ENCODE peak calls at places on chromosome 4, in nine cellular contexts. One of them, this sample, is unnamed.
A peak's percentile ranks its signal among the peaks of the same experiment; 100 is the strongest.

GRCh38 chr4:16636911-16637630 is 261.4 kb downstream of the LDB2 start:
- DNase-seq in CD4-positive, alpha-beta memory T cell: no peak
- DNase-seq in HAP-1: no peak
- DNase-seq in suprapubic skin: no peak
- DNase-seq in HCT116: no peak
- DNase-seq in neuronal stem cell: no peak
- DNase-seq in stomach: no peak
- DNase-seq in CD8-positive, alpha-beta T cell: no peak
- DNase-seq in Peyer's patch: no peak
- DNase-seq in this sample: no peak

GRCh38 chr4:2939383-2940243 is 23.6 kb downstream of the NOP14 start:
- DNase-seq in Peyer's patch: peak; percentile 40
- DNase-seq in neuronal stem cell: no peak
- DNase-seq in suprapubic skin: peak; percentile 61
- DNase-seq in CD4-positive, alpha-beta memory T cell: no peak
- DNase-seq in HCT116: no peak
- DNase-seq in stomach: peak; percentile 19
- DNase-seq in HAP-1: peak; percentile 9
- DNase-seq in CD8-positive, alpha-beta T cell: no peak
- DNase-seq in this sample: peak; percentile 1

GRCh38 chr4:46645092-46645491 is 255.2 kb upstream of the GABRA2 start:
- DNase-seq in CD4-positive, alpha-beta memory T cell: no peak
- DNase-seq in stomach: no peak
- DNase-seq in CD8-positive, alpha-beta T cell: no peak
- DNase-seq in neuronal stem cell: no peak
- DNase-seq in suprapubic skin: no peak
- DNase-seq in HCT116: no peak
- DNase-seq in HAP-1: no peak
- DNase-seq in Peyer's patch: no peak
- DNase-seq in this sample: no peak

GRCh38 chr4:148778980-148779675 is 336.9 kb upstream of the NR3C2 start:
- DNase-seq in suprapubic skin: no peak
- DNase-seq in HCT116: no peak
- DNase-seq in Peyer's patch: no peak
- DNase-seq in HAP-1: no peak
- DNase-seq in CD8-positive, alpha-beta T cell: no peak
- DNase-seq in stomach: no peak
- DNase-seq in neuronal stem cell: no peak
- DNase-seq in CD4-positive, alpha-beta memory T cell: no peak
- DNase-seq in this sample: no peak

GRCh38 chr4:107546637-107547036 is 173.4 kb downstream of the PAPSS1 start:
- DNase-seq in neuronal stem cell: no peak
- DNase-seq in HAP-1: no peak
- DNase-seq in CD8-positive, alpha-beta T cell: no peak
- DNase-seq in Peyer's patch: no peak
- DNase-seq in suprapubic skin: no peak
- DNase-seq in HCT116: no peak
- DNase-seq in CD4-positive, alpha-beta memory T cell: no peak
- DNase-seq in stomach: no peak
- DNase-seq in this sample: no peak

GRCh38 chr4:158229768-158230167 is 19.5 kb downstream of the TMEM144 start:
- DNase-seq in HCT116: no peak
- DNase-seq in suprapubic skin: no peak
- DNase-seq in neuronal stem cell: no peak
- DNase-seq in Peyer's patch: no peak
- DNase-seq in HAP-1: no peak
- DNase-seq in CD4-positive, alpha-beta memory T cell: no peak
- DNase-seq in stomach: no peak
- DNase-seq in CD8-positive, alpha-beta T cell: no peak
- DNase-seq in this sample: no peak

GRCh38 chr4:53863163-53863562 is 201.2 kb downstream of the CHIC2 start:
- DNase-seq in HAP-1: no peak
- DNase-seq in HCT116: no peak
- DNase-seq in neuronal stem cell: no peak
- DNase-seq in CD4-positive, alpha-beta memory T cell: no peak
- DNase-seq in suprapubic skin: no peak
- DNase-seq in CD8-positive, alpha-beta T cell: no peak
- DNase-seq in stomach: no peak
- DNase-seq in Peyer's patch: no peak
- DNase-seq in this sample: no peak

GRCh38 chr4:26235500-26235899 is 85.3 kb upstream of the RBPJ start:
- DNase-seq in HAP-1: no peak
- DNase-seq in neuronal stem cell: no peak
- DNase-seq in HCT116: no peak
- DNase-seq in CD8-positive, alpha-beta T cell: no peak
- DNase-seq in CD4-positive, alpha-beta memory T cell: no peak
- DNase-seq in stomach: peak; percentile 33
- DNase-seq in Peyer's patch: no peak
- DNase-seq in suprapubic skin: peak; percentile 86
- DNase-seq in this sample: no peak

GRCh38 chr4:52840531-52841350 is 21.4 kb upstream of the RASL11B start:
- DNase-seq in CD8-positive, alpha-beta T cell: no peak
- DNase-seq in CD4-positive, alpha-beta memory T cell: no peak
- DNase-seq in Peyer's patch: no peak
- DNase-seq in stomach: no peak
- DNase-seq in HAP-1: no peak
- DNase-seq in neuronal stem cell: no peak
- DNase-seq in suprapubic skin: no peak
- DNase-seq in HCT116: no peak
- DNase-seq in this sample: no peak

GRCh38 chr4:113996599-113997177 is 17.2 kb upstream of the ARSJ start:
- DNase-seq in neuronal stem cell: no peak
- DNase-seq in suprapubic skin: no peak
- DNase-seq in stomach: no peak
- DNase-seq in CD4-positive, alpha-beta memory T cell: no peak
- DNase-seq in HAP-1: no peak
- DNase-seq in Peyer's patch: no peak
- DNase-seq in CD8-positive, alpha-beta T cell: no peak
- DNase-seq in HCT116: no peak
- DNase-seq in this sample: no peak

GRCh38 chr4:139798456-139798855 is 132.8 kb downstream of the MGST2 start:
- DNase-seq in stomach: no peak
- DNase-seq in suprapubic skin: no peak
- DNase-seq in CD4-positive, alpha-beta memory T cell: no peak
- DNase-seq in HAP-1: no peak
- DNase-seq in neuronal stem cell: no peak
- DNase-seq in CD8-positive, alpha-beta T cell: no peak
- DNase-seq in Peyer's patch: no peak
- DNase-seq in HCT116: no peak
- DNase-seq in this sample: no peak

GRCh38 chr4:150127757-150128156 is 49.5 kb downstream of the DCLK2 start:
- DNase-seq in neuronal stem cell: no peak
- DNase-seq in CD8-positive, alpha-beta T cell: no peak
- DNase-seq in CD4-positive, alpha-beta memory T cell: no peak
- DNase-seq in stomach: no peak
- DNase-seq in Peyer's patch: no peak
- DNase-seq in HCT116: no peak
- DNase-seq in suprapubic skin: no peak
- DNase-seq in HAP-1: no peak
- DNase-seq in this sample: no peak

GRCh38 chr4:92872604-92873003 is 568.8 kb downstream of the GRID2 start:
- DNase-seq in HAP-1: peak; percentile 13
- DNase-seq in HCT116: no peak
- DNase-seq in stomach: no peak
- DNase-seq in CD8-positive, alpha-beta T cell: no peak
- DNase-seq in neuronal stem cell: no peak
- DNase-seq in Peyer's patch: no peak
- DNase-seq in suprapubic skin: no peak
- DNase-seq in CD4-positive, alpha-beta memory T cell: no peak
- DNase-seq in this sample: no peak

GRCh38 chr4:79253930-79254329 is 71.9 kb downstream of the NAA11 start:
- DNase-seq in neuronal stem cell: no peak
- DNase-seq in HCT116: no peak
- DNase-seq in CD4-positive, alpha-beta memory T cell: no peak
- DNase-seq in HAP-1: no peak
- DNase-seq in CD8-positive, alpha-beta T cell: no peak
- DNase-seq in suprapubic skin: no peak
- DNase-seq in Peyer's patch: no peak
- DNase-seq in stomach: no peak
- DNase-seq in this sample: no peak

GRCh38 chr4:90025248-90025647 is 101.9 kb upstream of the CCSER1 start:
- DNase-seq in CD8-positive, alpha-beta T cell: no peak
- DNase-seq in neuronal stem cell: no peak
- DNase-seq in CD4-positive, alpha-beta memory T cell: no peak
- DNase-seq in stomach: no peak
- DNase-seq in Peyer's patch: no peak
- DNase-seq in suprapubic skin: no peak
- DNase-seq in HAP-1: no peak
- DNase-seq in HCT116: peak; percentile 13
- DNase-seq in this sample: no peak

DNA sequence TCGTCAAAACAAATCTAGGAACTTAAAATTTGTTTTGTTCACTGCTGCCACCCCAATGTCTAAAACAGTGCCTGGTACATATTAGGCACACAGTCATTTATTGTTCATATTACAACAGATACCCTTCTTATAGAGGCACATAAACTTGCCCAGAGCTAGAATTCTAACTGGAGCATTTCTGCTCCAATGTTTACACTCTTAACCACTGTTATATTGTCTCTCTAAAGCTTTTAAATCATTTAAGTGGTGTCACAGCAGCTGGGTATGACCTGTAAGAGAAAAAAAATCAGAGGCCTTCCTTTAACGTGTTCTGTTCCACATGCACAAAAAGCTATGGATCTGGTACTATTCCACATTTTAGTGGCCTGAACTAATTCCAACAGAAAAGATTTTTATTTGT is 3.0 kb downstream of the UBE2D3 start:
- DNase-seq in HCT116: no peak
- DNase-seq in CD8-positive, alpha-beta T cell: no peak
- DNase-seq in neuronal stem cell: no peak
- DNase-seq in CD4-positive, alpha-beta memory T cell: no peak
- DNase-seq in suprapubic skin: no peak
- DNase-seq in HAP-1: no peak
- DNase-seq in Peyer's patch: no peak
- DNase-seq in stomach: no peak
- DNase-seq in this sample: no peak
- H3K4me1 ChIP-seq in HCT116: peaks cover 43% of the 10 kb centered on the region
- H3K4me1 ChIP-seq in CD8-positive, alpha-beta T cell: peaks cover 63% of the 10 kb centered on the region
- H3K4me1 ChIP-seq in neuronal stem cell: peaks cover 7% of the 10 kb centered on the region
- H3K4me1 ChIP-seq in CD4-positive, alpha-beta memory T cell: peaks cover 69% of the 10 kb centered on the region
- H3K4me1 ChIP-seq in suprapubic skin: peaks cover 61% of the 10 kb centered on the region
- H3K4me1 ChIP-seq in HAP-1: peaks cover 48% of the 10 kb centered on the region
- H3K4me1 ChIP-seq in Peyer's patch: peaks cover 24% of the 10 kb centered on the region
- H3K4me1 ChIP-seq in stomach: peaks cover 63% of the 10 kb centered on the region
- H3K4me1 ChIP-seq in this sample: peaks cover 60% of the 10 kb centered on the region

GRCh38 chr4:94156816-94157215 is 50.8 kb upstream of the SMARCAD1 start:
- DNase-seq in HCT116: no peak
- DNase-seq in neuronal stem cell: no peak
- DNase-seq in CD8-positive, alpha-beta T cell: no peak
- DNase-seq in Peyer's patch: no peak
- DNase-seq in stomach: no peak
- DNase-seq in CD4-positive, alpha-beta memory T cell: no peak
- DNase-seq in HAP-1: no peak
- DNase-seq in suprapubic skin: no peak
- DNase-seq in this sample: no peak

GRCh38 chr4:94152466-94152865 is 55.2 kb upstream of the SMARCAD1 start:
- DNase-seq in suprapubic skin: no peak
- DNase-seq in stomach: no peak
- DNase-seq in CD8-positive, alpha-beta T cell: no peak
- DNase-seq in Peyer's patch: no peak
- DNase-seq in HCT116: no peak
- DNase-seq in CD4-positive, alpha-beta memory T cell: no peak
- DNase-seq in HAP-1: no peak
- DNase-seq in neuronal stem cell: no peak
- DNase-seq in this sample: no peak
- H3K9me3 ChIP-seq in suprapubic skin: no peaks in the 10 kb centered on the region
- H3K9me3 ChIP-seq in stomach: no peaks in the 10 kb centered on the region
- H3K9me3 ChIP-seq in CD8-positive, alpha-beta T cell: no peaks in the 10 kb centered on the region
- H3K9me3 ChIP-seq in Peyer's patch: no peaks in the 10 kb centered on the region
- H3K9me3 ChIP-seq in HCT116: no peaks in the 10 kb centered on the region
- H3K9me3 ChIP-seq in CD4-positive, alpha-beta memory T cell: no peaks in the 10 kb centered on the region
- H3K9me3 ChIP-seq in HAP-1: no peaks in the 10 kb centered on the region
- H3K9me3 ChIP-seq in neuronal stem cell: no peaks in the 10 kb centered on the region
- H3K9me3 ChIP-seq in this sample: no peaks in the 10 kb centered on the region

GRCh38 chr4:184443318-184443717 is 31.0 kb downstream of the IRF2 start:
- DNase-seq in CD4-positive, alpha-beta memory T cell: no peak
- DNase-seq in stomach: no peak
- DNase-seq in HAP-1: no peak
- DNase-seq in CD8-positive, alpha-beta T cell: no peak
- DNase-seq in neuronal stem cell: no peak
- DNase-seq in HCT116: no peak
- DNase-seq in Peyer's patch: no peak
- DNase-seq in suprapubic skin: no peak
- DNase-seq in this sample: no peak

GRCh38 chr4:184447664-184448063 is 26.7 kb downstream of the IRF2 start:
- DNase-seq in HAP-1: no peak
- DNase-seq in suprapubic skin: no peak
- DNase-seq in CD4-positive, alpha-beta memory T cell: no peak
- DNase-seq in HCT116: no peak
- DNase-seq in neuronal stem cell: no peak
- DNase-seq in stomach: no peak
- DNase-seq in Peyer's patch: no peak
- DNase-seq in CD8-positive, alpha-beta T cell: no peak
- DNase-seq in this sample: no peak

GRCh38 chr4:184444215-184444952 is 30.0 kb downstream of the IRF2 start:
- DNase-seq in Peyer's patch: no peak
- DNase-seq in HCT116: no peak
- DNase-seq in stomach: no peak
- DNase-seq in neuronal stem cell: no peak
- DNase-seq in suprapubic skin: no peak
- DNase-seq in HAP-1: no peak
- DNase-seq in CD8-positive, alpha-beta T cell: no peak
- DNase-seq in CD4-positive, alpha-beta memory T cell: no peak
- DNase-seq in this sample: no peak

GRCh38 chr4:184446132-184446531 is 28.2 kb downstream of the IRF2 start:
- DNase-seq in neuronal stem cell: no peak
- DNase-seq in CD8-positive, alpha-beta T cell: no peak
- DNase-seq in CD4-positive, alpha-beta memory T cell: no peak
- DNase-seq in suprapubic skin: no peak
- DNase-seq in Peyer's patch: no peak
- DNase-seq in stomach: no peak
- DNase-seq in HCT116: no peak
- DNase-seq in HAP-1: no peak
- DNase-seq in this sample: no peak

DNA sequence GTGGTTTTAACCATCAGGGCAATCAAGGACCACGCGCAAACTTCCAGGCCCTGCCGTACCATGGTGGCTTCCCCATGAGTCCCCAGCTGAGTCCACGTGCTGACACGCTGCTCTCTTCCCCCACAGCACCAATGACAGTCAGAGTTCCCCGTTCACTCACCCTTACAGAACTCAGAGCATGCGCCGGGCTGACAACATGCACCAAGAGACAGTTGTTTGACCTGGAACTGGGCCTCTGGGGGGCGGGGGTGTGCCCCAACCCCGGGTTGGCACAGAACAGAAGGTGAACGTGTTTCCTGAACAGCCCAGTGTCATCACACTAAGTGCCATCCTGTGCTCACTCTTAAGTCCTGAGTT is 29.4 kb downstream of the IRF2 start:
- DNase-seq in CD8-positive, alpha-beta T cell: peak; percentile 13
- DNase-seq in CD4-positive, alpha-beta memory T cell: no peak
- DNase-seq in stomach: no peak
- DNase-seq in HAP-1: no peak
- DNase-seq in Peyer's patch: no peak
- DNase-seq in neuronal stem cell: no peak
- DNase-seq in suprapubic skin: no peak
- DNase-seq in HCT116: no peak
- DNase-seq in this sample: no peak
- H3K4me1 ChIP-seq in CD8-positive, alpha-beta T cell: peaks cover 68% of the 10 kb centered on the region
- H3K4me1 ChIP-seq in CD4-positive, alpha-beta memory T cell: peaks cover 92% of the 10 kb centered on the region
- H3K4me1 ChIP-seq in stomach: peaks cover 97% of the 10 kb centered on the region
- H3K4me1 ChIP-seq in HAP-1: peaks cover 4% of the 10 kb centered on the region
- H3K4me1 ChIP-seq in Peyer's patch: peaks cover 16% of the 10 kb centered on the region
- H3K4me1 ChIP-seq in neuronal stem cell: peaks cover 6% of the 10 kb centered on the region
- H3K4me1 ChIP-seq in suprapubic skin: peaks cover 63% of the 10 kb centered on the region
- H3K4me1 ChIP-seq in HCT116: no peaks in the 10 kb centered on the region
- H3K4me1 ChIP-seq in this sample: peaks cover 76% of the 10 kb centered on the region

GRCh38 chr4:19807505-19807904 is 444.2 kb upstream of the SLIT2 start:
- DNase-seq in neuronal stem cell: no peak
- DNase-seq in HAP-1: no peak
- DNase-seq in stomach: no peak
- DNase-seq in suprapubic skin: no peak
- DNase-seq in CD4-positive, alpha-beta memory T cell: no peak
- DNase-seq in Peyer's patch: no peak
- DNase-seq in HCT116: no peak
- DNase-seq in CD8-positive, alpha-beta T cell: no peak
- DNase-seq in this sample: no peak
- H3K9me3 ChIP-seq in neuronal stem cell: no peaks in the 10 kb centered on the region
- H3K9me3 ChIP-seq in HAP-1: no peaks in the 10 kb centered on the region
- H3K9me3 ChIP-seq in stomach: no peaks in the 10 kb centered on the region
- H3K9me3 ChIP-seq in suprapubic skin: no peaks in the 10 kb centered on the region
- H3K9me3 ChIP-seq in CD4-positive, alpha-beta memory T cell: peaks cover 6% of the 10 kb centered on the region
- H3K9me3 ChIP-seq in Peyer's patch: no peaks in the 10 kb centered on the region
- H3K9me3 ChIP-seq in HCT116: no peaks in the 10 kb centered on the region
- H3K9me3 ChIP-seq in CD8-positive, alpha-beta T cell: no peaks in the 10 kb centered on the region
- H3K9me3 ChIP-seq in this sample: no peaks in the 10 kb centered on the region